ENCODE peak calls at places on chromosomes 13 and 19, in eight cellular contexts. L is neural progenitor cell, F is AG04450, G is WTC11, J is NCI-H1092, E is NCI-H748 treated with DMSO at 0.1 percent for 48 hours, U is fibroblast of villous mesenchyme, D is GM18507. V is an unnamed sample.

GRCh38 chr19:21569497-21569870 is 64.1 kb downstream of the ZNF429 start:
- DNase-seq in L (no peak), E (no peak), F (no peak), D (no peak), J (no peak), G (no peak), U (peak; percentile 59), V (no peak)

GRCh38 chr19:49560358-49560900 is 19.9 kb downstream of the NOSIP start:
- DNase-seq in G (no peak), D (no peak), J (no peak), U (no peak), L (no peak), F (no peak), E (no peak), V (no peak)

GRCh38 chr19:10612515-10613119 is 12.7 kb upstream of the SLC44A2 start:
- DNase-seq in E (no peak), L (no peak), U (no peak), J (no peak), G (no peak), D (no peak), F (no peak), V (no peak)

GRCh38 chr13:94256671-94257070 is 222.8 kb downstream of the DCT start:
- DNase-seq in U (no peak), G (no peak), E (no peak), J (no peak), L (no peak), D (no peak), F (no peak), V (no peak)

GRCh38 chr13:34294483-34295129 is 476.7 kb downstream of the RFC3 start:
- DNase-seq in D (no peak), F (no peak), E (peak; percentile 6), U (no peak), J (no peak), G (no peak), L (peak; percentile 9), V (no peak)

GRCh38 chr13:112970552-112971287 is 1.7 kb downstream of the MCF2L start:
- DNase-seq in G (no peak), E (no peak), U (no peak), L (no peak), D (no peak), F (no peak), J (no peak), V (no peak)

GRCh38 chr19:58468216-58468839 is 1.4 kb downstream of the ZNF324 start:
- DNase-seq in E (no peak), J (no peak), L (no peak), U (no peak), F (no peak), G (no peak), D (no peak), V (no peak)

GRCh38 chr19:40594251-40594650 is 6.9 kb upstream of the LTBP4 start:
- DNase-seq in U (no peak), D (no peak), F (no peak), J (no peak), L (peak; percentile 51), E (peak; percentile 28), G (no peak), V (no peak)

GRCh38 chr19:42629191-42629590 is 34.5 kb upstream of the CEACAM8 start:
- DNase-seq in F (no peak), J (no peak), G (no peak), U (no peak), L (no peak), D (no peak), E (no peak), V (no peak)

GRCh38 chr13:39417131-39417530 is 185.9 kb downstream of the LHFPL6 start:
- DNase-seq in U (no peak), L (peak; percentile 61), D (no peak), F (no peak), J (no peak), E (no peak), G (peak; percentile 45), V (peak; percentile 6)

GRCh38 chr19:3691726-3692125 is 8.5 kb downstream of the PIP5K1C start:
- DNase-seq in E (no peak), L (no peak), U (no peak), D (no peak), F (no peak), J (no peak), G (no peak), V (no peak)

GRCh38 chr19:2923510-2923909 is 21.3 kb downstream of the ZNF77 start:
- DNase-seq in D (no peak), F (no peak), E (no peak), G (no peak), J (peak; percentile 42), L (no peak), U (peak; percentile 82), V (peak; percentile 61)

GRCh38 chr19:41265376-41266153 is 1.4 kb downstream of the HNRNPUL1 start:
- DNase-seq in L (peak; percentile 26), G (no peak), J (no peak), E (no peak), F (no peak), D (no peak), U (peak; percentile 44), V (peak; percentile 26)

GRCh38 chr13:52713894-52714293 is 25.7 kb downstream of the CNMD start:
- DNase-seq in L (no peak), D (no peak), E (no peak), U (no peak), J (no peak), F (no peak), G (no peak), V (no peak)

GRCh38 chr19:47644743-47645499 is 36.0 kb downstream of the BICRA start:
- DNase-seq in F (no peak), U (peak; percentile 55), G (no peak), L (no peak), E (no peak), J (no peak), D (no peak), V (no peak)

GRCh38 chr13:42626461-42626860 is 52.5 kb downstream of the TNFSF11 start:
- DNase-seq in E (no peak), G (no peak), U (no peak), L (no peak), F (no peak), J (no peak), D (no peak), V (no peak)

GRCh38 chr13:52891685-52892084 is 43.2 kb upstream of the PCDH8 start:
- DNase-seq in D (no peak), G (no peak), J (no peak), L (no peak), U (no peak), F (no peak), E (no peak), V (no peak)

GRCh38 chr13:113591750-113592149 is 7.2 kb downstream of the TFDP1 start:
- DNase-seq in G (no peak), U (no peak), F (no peak), J (no peak), E (no peak), L (no peak), D (no peak), V (no peak)

GRCh38 chr19:42069619-42070293 is at the start of gene GRIK5:
- DNase-seq in L (peak; percentile 65), E (no peak), D (no peak), G (peak; percentile 51), J (no peak), F (no peak), U (no peak), V (no peak)

GRCh38 chr13:49495783-49496762 is at the start of gene PHF11:
- DNase-seq in E (peak; percentile 13), L (peak; percentile 79), F (no peak), D (peak; percentile 77), J (no peak), G (peak; percentile 70), U (peak; percentile 83), V (peak; percentile 12)

GRCh38 chr13:83024955-83025594 is 857.2 kb downstream of the SLITRK1 start:
- DNase-seq in D (no peak), E (no peak), F (no peak), U (peak; percentile 1), G (no peak), L (no peak), J (no peak), V (no peak)

GRCh38 chr19:14473915-14474578 is 1.1 kb downstream of the PTGER1 start:
- DNase-seq in D (no peak), G (no peak), J (no peak), U (no peak), L (no peak), F (no peak), E (no peak), V (peak; percentile 27)

GRCh38 chr13:30974350-30974749 is 41.9 kb downstream of the TEX26 start:
- DNase-seq in G (no peak), D (no peak), J (no peak), F (no peak), L (no peak), U (no peak), E (no peak), V (no peak)

GRCh38 chr19:55178781-55179569 is 1.1 kb downstream of the SYT5 start:
- DNase-seq in F (no peak), U (peak; percentile 78), J (peak; percentile 76), G (peak; percentile 93), D (peak; percentile 88), L (peak; percentile 97), E (peak; percentile 91), V (peak; percentile 88)

GRCh38 chr19:58351996-58352755 is 1.1 kb downstream of the A1BG start:
- DNase-seq in L (no peak), E (no peak), U (no peak), G (no peak), D (no peak), F (no peak), J (no peak), V (no peak)

GRCh38 chr19:7257148-7258041 is 36.8 kb downstream of the INSR start:
- DNase-seq in U (peak; percentile 90), F (no peak), L (no peak), E (no peak), D (no peak), J (no peak), G (no peak), V (no peak)

GRCh38 chr13:29844441-29844840 is 6.0 kb downstream of the UBL3 start:
- DNase-seq in D (no peak), F (no peak), E (no peak), L (no peak), J (no peak), U (no peak), G (no peak), V (no peak)

GRCh38 chr13:97238432-97238831 is 16.3 kb downstream of the MBNL2 start:
- DNase-seq in D (no peak), G (no peak), L (no peak), F (no peak), J (no peak), U (no peak), E (no peak), V (no peak)

GRCh38 chr19:54427586-54427985 is 12.3 kb downstream of the TTYH1 start:
- DNase-seq in E (no peak), G (no peak), L (no peak), J (no peak), U (no peak), F (no peak), D (no peak), V (no peak)

GRCh38 chr13:50140742-50141659 is 125.8 kb downstream of the KCNRG start:
- DNase-seq in J (no peak), U (no peak), L (peak; percentile 71), D (no peak), G (peak; percentile 26), F (no peak), E (no peak), V (no peak)

GRCh38 chr19:10431254-10431942 is 11.1 kb downstream of the PDE4A start:
- DNase-seq in U (peak; percentile 31), G (peak; percentile 34), F (no peak), E (no peak), D (no peak), J (no peak), L (no peak), V (no peak)

GRCh38 chr13:43698743-43699142 is 88.0 kb downstream of the ENOX1 start:
- DNase-seq in U (peak; percentile 78), G (no peak), D (no peak), F (peak; percentile 16), J (no peak), E (no peak), L (no peak), V (no peak)

GRCh38 chr19:33906578-33907335 is 110.1 kb downstream of the KCTD15 start:
- DNase-seq in E (no peak), J (no peak), D (no peak), G (peak; percentile 60), L (peak; percentile 58), U (no peak), F (no peak), V (no peak)

GRCh38 chr19:24040621-24041020 is 46.4 kb upstream of the ZNF254 start:
- DNase-seq in F (no peak), D (no peak), E (no peak), J (no peak), L (no peak), U (peak; percentile 62), G (no peak), V (no peak)

V was measured in NCI-H2081.